ENCODE peak calls at places on chromosomes 5 and 9, in eight cellular contexts. One of them, this sample, is unnamed.

GRCh38 chr5:131001507-131001906 is 163.5 kb downstream of the HINT1 start:
- DNase-seq in H9: no peak
- DNase-seq in DMS153: no peak
- DNase-seq in stimulated activated CD8-positive, alpha-beta memory T cell treated with anti-CD3 and anti-CD28 coated beads, Interleukin-7, amount 100 ng/mL, for 24 hours: no peak
- DNase-seq in WERI-Rb-1: no peak
- DNase-seq in GM19239: no peak
- DNase-seq in NCI-H2081: no peak
- DNase-seq in naive B cell: no peak
- DNase-seq in this sample: no peak

GRCh38 chr5:159034083-159034824 is 65.5 kb downstream of the EBF1 start:
- DNase-seq in H9: no peak
- DNase-seq in GM19239: peak; percentile 38
- DNase-seq in naive B cell: peak; percentile 29
- DNase-seq in stimulated activated CD8-positive, alpha-beta memory T cell treated with anti-CD3 and anti-CD28 coated beads, Interleukin-7, amount 100 ng/mL, for 24 hours: no peak
- DNase-seq in DMS153: peak; percentile 26
- DNase-seq in NCI-H2081: no peak
- DNase-seq in WERI-Rb-1: no peak
- DNase-seq in this sample: no peak

GRCh38 chr5:57316798-57317327 is 143.0 kb downstream of the GPBP1 start:
- DNase-seq in WERI-Rb-1: no peak
- DNase-seq in DMS153: no peak
- DNase-seq in naive B cell: no peak
- DNase-seq in NCI-H2081: no peak
- DNase-seq in stimulated activated CD8-positive, alpha-beta memory T cell treated with anti-CD3 and anti-CD28 coated beads, Interleukin-7, amount 100 ng/mL, for 24 hours: no peak
- DNase-seq in H9: no peak
- DNase-seq in GM19239: no peak
- DNase-seq in this sample: no peak

GRCh38 chr5:67192719-67193464 is 3.7 kb downstream of the CD180 start:
- DNase-seq in stimulated activated CD8-positive, alpha-beta memory T cell treated with anti-CD3 and anti-CD28 coated beads, Interleukin-7, amount 100 ng/mL, for 24 hours: no peak
- DNase-seq in GM19239: no peak
- DNase-seq in DMS153: no peak
- DNase-seq in naive B cell: peak; percentile 74
- DNase-seq in WERI-Rb-1: no peak
- DNase-seq in H9: no peak
- DNase-seq in NCI-H2081: no peak
- DNase-seq in this sample: no peak

GRCh38 chr9:23826120-23826629 is at the start of gene ELAVL2:
- DNase-seq in DMS153: no peak
- DNase-seq in stimulated activated CD8-positive, alpha-beta memory T cell treated with anti-CD3 and anti-CD28 coated beads, Interleukin-7, amount 100 ng/mL, for 24 hours: peak; percentile 7
- DNase-seq in GM19239: no peak
- DNase-seq in H9: peak; percentile 99
- DNase-seq in WERI-Rb-1: peak; percentile 99
- DNase-seq in naive B cell: peak; percentile 7
- DNase-seq in NCI-H2081: peak; percentile 95
- DNase-seq in this sample: peak; percentile 28

GRCh38 chr9:128091144-128091543 is 23.1 kb downstream of the SLC25A25 start:
- DNase-seq in WERI-Rb-1: no peak
- DNase-seq in stimulated activated CD8-positive, alpha-beta memory T cell treated with anti-CD3 and anti-CD28 coated beads, Interleukin-7, amount 100 ng/mL, for 24 hours: no peak
- DNase-seq in naive B cell: no peak
- DNase-seq in H9: peak; percentile 91
- DNase-seq in DMS153: no peak
- DNase-seq in NCI-H2081: no peak
- DNase-seq in GM19239: no peak
- DNase-seq in this sample: peak; percentile 99

GRCh38 chr5:27087820-27088219 is 49.4 kb upstream of the CDH9 start:
- DNase-seq in GM19239: no peak
- DNase-seq in naive B cell: no peak
- DNase-seq in H9: no peak
- DNase-seq in WERI-Rb-1: no peak
- DNase-seq in NCI-H2081: no peak
- DNase-seq in DMS153: no peak
- DNase-seq in stimulated activated CD8-positive, alpha-beta memory T cell treated with anti-CD3 and anti-CD28 coated beads, Interleukin-7, amount 100 ng/mL, for 24 hours: no peak
- DNase-seq in this sample: no peak

GRCh38 chr5:179287631-179288030 is 57.6 kb downstream of the ADAMTS2 start:
- DNase-seq in H9: no peak
- DNase-seq in naive B cell: no peak
- DNase-seq in stimulated activated CD8-positive, alpha-beta memory T cell treated with anti-CD3 and anti-CD28 coated beads, Interleukin-7, amount 100 ng/mL, for 24 hours: no peak
- DNase-seq in WERI-Rb-1: no peak
- DNase-seq in DMS153: no peak
- DNase-seq in NCI-H2081: no peak
- DNase-seq in GM19239: no peak
- DNase-seq in this sample: no peak

GRCh38 chr5:81235287-81236072 is 2.4 kb downstream of the CKMT2 start:
- DNase-seq in naive B cell: no peak
- DNase-seq in stimulated activated CD8-positive, alpha-beta memory T cell treated with anti-CD3 and anti-CD28 coated beads, Interleukin-7, amount 100 ng/mL, for 24 hours: no peak
- DNase-seq in H9: no peak
- DNase-seq in GM19239: no peak
- DNase-seq in WERI-Rb-1: no peak
- DNase-seq in DMS153: no peak
- DNase-seq in NCI-H2081: no peak
- DNase-seq in this sample: no peak

GRCh38 chr5:17228833-17229291 is 11.4 kb downstream of the BASP1 start:
- DNase-seq in H9: no peak
- DNase-seq in NCI-H2081: peak; percentile 32
- DNase-seq in stimulated activated CD8-positive, alpha-beta memory T cell treated with anti-CD3 and anti-CD28 coated beads, Interleukin-7, amount 100 ng/mL, for 24 hours: no peak
- DNase-seq in WERI-Rb-1: no peak
- DNase-seq in GM19239: peak; percentile 15
- DNase-seq in DMS153: peak; percentile 91
- DNase-seq in naive B cell: no peak
- DNase-seq in this sample: no peak

GRCh38 chr5:161058751-161059150 is 206.7 kb upstream of the ATP10B start:
- DNase-seq in NCI-H2081: no peak
- DNase-seq in H9: no peak
- DNase-seq in stimulated activated CD8-positive, alpha-beta memory T cell treated with anti-CD3 and anti-CD28 coated beads, Interleukin-7, amount 100 ng/mL, for 24 hours: no peak
- DNase-seq in naive B cell: no peak
- DNase-seq in WERI-Rb-1: no peak
- DNase-seq in DMS153: no peak
- DNase-seq in GM19239: no peak
- DNase-seq in this sample: no peak

GRCh38 chr9:131734165-131734610 is 5.7 kb downstream of the RAPGEF1 start:
- DNase-seq in naive B cell: no peak
- DNase-seq in H9: no peak
- DNase-seq in GM19239: no peak
- DNase-seq in WERI-Rb-1: no peak
- DNase-seq in DMS153: no peak
- DNase-seq in stimulated activated CD8-positive, alpha-beta memory T cell treated with anti-CD3 and anti-CD28 coated beads, Interleukin-7, amount 100 ng/mL, for 24 hours: no peak
- DNase-seq in NCI-H2081: peak; percentile 26
- DNase-seq in this sample: no peak

GRCh38 chr9:124011460-124012301 is at the start of gene LHX2:
- DNase-seq in WERI-Rb-1: no peak
- DNase-seq in DMS153: peak; percentile 93
- DNase-seq in GM19239: no peak
- DNase-seq in NCI-H2081: peak; percentile 69
- DNase-seq in naive B cell: no peak
- DNase-seq in H9: peak; percentile 97
- DNase-seq in stimulated activated CD8-positive, alpha-beta memory T cell treated with anti-CD3 and anti-CD28 coated beads, Interleukin-7, amount 100 ng/mL, for 24 hours: no peak
- DNase-seq in this sample: peak; percentile 87

GRCh38 chr5:36692791-36693763 is 86.7 kb downstream of the SLC1A3 start:
- DNase-seq in GM19239: peak; percentile 56
- DNase-seq in DMS153: peak; percentile 29
- DNase-seq in NCI-H2081: no peak
- DNase-seq in H9: peak; percentile 91
- DNase-seq in WERI-Rb-1: peak; percentile 89
- DNase-seq in naive B cell: peak; percentile 53
- DNase-seq in stimulated activated CD8-positive, alpha-beta memory T cell treated with anti-CD3 and anti-CD28 coated beads, Interleukin-7, amount 100 ng/mL, for 24 hours: no peak
- DNase-seq in this sample: peak; percentile 44

GRCh38 chr5:10222326-10222725 is 27.4 kb downstream of the ATPSCKMT start:
- DNase-seq in naive B cell: no peak
- DNase-seq in DMS153: no peak
- DNase-seq in stimulated activated CD8-positive, alpha-beta memory T cell treated with anti-CD3 and anti-CD28 coated beads, Interleukin-7, amount 100 ng/mL, for 24 hours: no peak
- DNase-seq in NCI-H2081: no peak
- DNase-seq in GM19239: no peak
- DNase-seq in H9: no peak
- DNase-seq in WERI-Rb-1: no peak
- DNase-seq in this sample: no peak